ENCODE peak calls at places on chromosomes 7 and 10, in nine cellular contexts. M is transverse colon, P is GM23248, N is MM.1S, I is pancreas, F is suprapubic skin, O is mesendoderm, D is tibial nerve, E is neural progenitor cell. Z is an unnamed sample.

GRCh38 chr10:101130984-101131961 is at the start of gene TLX1:
- DNase-seq in M (no peak), P (peak; percentile 30), N (no peak), I (peak; percentile 66), F (no peak), O (peak; percentile 56), D (no peak), E (peak; percentile 82), Z (no peak)

GRCh38 chr10:117240730-117241529 is at the start of gene SLC18A2:
- DNase-seq in M (no peak), P (no peak), N (no peak), I (no peak), F (no peak), O (no peak), D (no peak), E (peak; percentile 78), Z (no peak)

GRCh38 chr7:150852371-150852905 is at the start of gene AOC1:
- DNase-seq in M (peak; percentile 91), P (no peak), N (no peak), I (no peak), F (no peak), O (no peak), D (no peak), E (no peak), Z (no peak)

GRCh38 chr10:72242675-72243074 is 26.6 kb upstream of the ASCC1 start:
- DNase-seq in M (peak; percentile 39), P (peak; percentile 22), N (no peak), I (peak; percentile 34), F (no peak), O (peak; percentile 69), D (peak; percentile 73), E (no peak), Z (peak; percentile 50)

GRCh38 chr10:130740788-130741785 is 570.4 kb downstream of the TCERG1L start:
- DNase-seq in M (no peak), P (no peak), N (no peak), I (no peak), F (peak; percentile 70), O (no peak), D (no peak), E (no peak), Z (no peak)

GRCh38 chr10:32377458-32378370 is 30.8 kb upstream of the EPC1 start:
- DNase-seq in M (peak; percentile 35), P (peak; percentile 77), N (peak; percentile 41), I (no peak), F (no peak), O (peak; percentile 49), D (peak; percentile 28), E (peak; percentile 7), Z (no peak)

GRCh38 chr7:20153567-20153966 is 63.6 kb downstream of the MACC1 start:
- DNase-seq in M (no peak), P (no peak), N (no peak), I (no peak), F (no peak), O (no peak), D (no peak), E (no peak), Z (no peak)

GRCh38 chr10:78255796-78256638 is 222.4 kb downstream of the RPS24 start:
- DNase-seq in M (peak; percentile 21), P (peak; percentile 99), N (no peak), I (no peak), F (no peak), O (peak; percentile 93), D (peak; percentile 32), E (no peak), Z (no peak)

GRCh38 chr10:86391986-86392722 is 25.6 kb upstream of the GRID1 start:
- DNase-seq in M (no peak), P (no peak), N (no peak), I (no peak), F (no peak), O (no peak), D (no peak), E (no peak), Z (no peak)

GRCh38 chr7:155486783-155487508 is 29.0 kb downstream of the EN2 start:
- DNase-seq in M (no peak), P (no peak), N (no peak), I (no peak), F (no peak), O (no peak), D (no peak), E (no peak), Z (no peak)

GRCh38 chr7:105808703-105809590 is 67.5 kb downstream of the ATXN7L1 start:
- DNase-seq in M (peak; percentile 71), P (peak; percentile 85), N (peak; percentile 89), I (no peak), F (no peak), O (no peak), D (no peak), E (no peak), Z (no peak)

GRCh38 chr10:80462986-80463741 is 9.1 kb downstream of the TSPAN14 start:
- DNase-seq in M (no peak), P (peak; percentile 73), N (no peak), I (no peak), F (no peak), O (no peak), D (no peak), E (no peak), Z (no peak)

GRCh38 chr10:89076120-89076519 is 85.5 kb downstream of the FAS start:
- DNase-seq in M (no peak), P (no peak), N (no peak), I (no peak), F (no peak), O (no peak), D (no peak), E (no peak), Z (no peak)

GRCh38 chr7:23473848-23474097 is 3.5 kb upstream of the IGF2BP3 start:
- DNase-seq in M (no peak), P (no peak), N (no peak), I (no peak), F (no peak), O (peak; percentile 71), D (no peak), E (peak; percentile 76), Z (no peak)

GRCh38 chr7:139635521-139636240 is 112.2 kb downstream of the CLEC2L start:
- DNase-seq in M (no peak), P (no peak), N (no peak), I (no peak), F (no peak), O (no peak), D (no peak), E (peak; percentile 76), Z (no peak)

DNA sequence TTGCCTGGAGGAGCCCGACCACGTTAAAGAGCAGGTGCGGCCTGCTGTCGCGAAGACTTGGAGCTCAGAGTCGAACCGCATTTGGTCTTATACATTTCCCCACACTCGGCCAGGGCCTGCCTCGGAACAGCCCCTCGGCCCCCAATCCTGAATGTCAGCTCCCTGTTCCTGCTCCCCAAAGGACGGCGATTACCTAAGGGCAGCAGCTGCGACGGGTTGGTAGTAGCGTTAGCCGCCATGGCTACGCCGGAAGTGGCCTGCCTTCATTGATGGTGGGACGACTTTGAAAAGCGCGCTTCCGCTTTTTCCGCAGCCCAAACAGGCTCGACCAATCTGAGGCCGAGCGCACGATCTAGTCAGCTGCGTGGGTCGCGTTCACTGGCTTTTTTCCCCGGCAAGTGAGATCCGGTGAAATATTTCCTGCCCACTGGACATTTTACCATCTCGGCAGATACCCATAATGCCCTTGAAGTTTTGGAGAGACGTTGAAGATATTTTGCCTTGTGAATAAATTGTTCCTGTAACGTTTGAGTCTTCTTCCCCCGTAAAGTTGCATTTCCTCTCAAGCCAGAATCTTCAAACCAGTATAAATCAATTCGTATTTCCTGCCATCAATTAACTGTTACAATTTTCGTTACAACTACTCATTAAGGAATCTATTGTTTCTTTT is at the start of gene LSM5:
- DNase-seq in M (peak; percentile 93), P (peak; percentile 99), N (peak; percentile 95), I (peak; percentile 83), F (peak; percentile 96), O (peak; percentile 96), D (peak; percentile 86), E (peak; percentile 91), Z (peak; percentile 93)
- H3K27ac ChIP-seq in M (peak within 1 kb of the TSS; percentile 92), P (peak within 1 kb of the TSS; percentile 75), N (peak within 1 kb of the TSS; percentile 67), I (peak within 1 kb of the TSS; percentile 71), F (peak within 1 kb of the TSS; percentile 87), O (peak within 1 kb of the TSS; percentile 55), D (peak within 1 kb of the TSS; percentile 93), E (no peak within 1 kb of the TSS), Z (peak within 1 kb of the TSS; percentile 95)

GRCh38 chr10:96835826-96836365 is 3.8 kb downstream of the LCOR start:
- DNase-seq in M (no peak), P (peak; percentile 42), N (peak; percentile 14), I (no peak), F (no peak), O (no peak), D (no peak), E (no peak), Z (no peak)

GRCh38 chr10:96840841-96841518 is 8.9 kb downstream of the LCOR start:
- DNase-seq in M (no peak), P (no peak), N (no peak), I (no peak), F (no peak), O (peak; percentile 77), D (no peak), E (no peak), Z (no peak)

GRCh38 chr10:96834121-96834520 is 2.0 kb downstream of the LCOR start:
- DNase-seq in M (no peak), P (peak; percentile 36), N (no peak), I (no peak), F (no peak), O (no peak), D (no peak), E (no peak), Z (no peak)

GRCh38 chr10:96842896-96843723 is 11.0 kb downstream of the LCOR start:
- DNase-seq in M (no peak), P (no peak), N (no peak), I (no peak), F (no peak), O (peak; percentile 55), D (no peak), E (no peak), Z (no peak)

GRCh38 chr10:96838529-96838928 is 6.4 kb downstream of the LCOR start:
- DNase-seq in M (no peak), P (no peak), N (no peak), I (no peak), F (no peak), O (no peak), D (no peak), E (no peak), Z (no peak)
- H3K4me1 ChIP-seq in M (peaks cover 30% of the 10 kb centered on the region), P (peaks cover 34% of the 10 kb centered on the region), N (peaks cover 19% of the 10 kb centered on the region), I (peaks cover 53% of the 10 kb centered on the region), F (peaks cover 31% of the 10 kb centered on the region), O (no peaks in the 10 kb centered on the region), D (peaks cover 37% of the 10 kb centered on the region), E (peaks cover 17% of the 10 kb centered on the region), Z (peaks cover 82% of the 10 kb centered on the region)

GRCh38 chr10:97490592-97490991 is 7.6 kb downstream of the MMS19 start:
- DNase-seq in M (no peak), P (peak; percentile 21), N (no peak), I (no peak), F (no peak), O (no peak), D (no peak), E (no peak), Z (no peak)
- H3K27ac ChIP-seq in M (no peak overlapping the region), P (no peak overlapping the region), N (no peak overlapping the region), I (no peak overlapping the region), F (no peak overlapping the region), O (no peak overlapping the region), D (peak overlapping the region; percentile 39), E (no peak overlapping the region), Z (no peak overlapping the region)

DNA sequence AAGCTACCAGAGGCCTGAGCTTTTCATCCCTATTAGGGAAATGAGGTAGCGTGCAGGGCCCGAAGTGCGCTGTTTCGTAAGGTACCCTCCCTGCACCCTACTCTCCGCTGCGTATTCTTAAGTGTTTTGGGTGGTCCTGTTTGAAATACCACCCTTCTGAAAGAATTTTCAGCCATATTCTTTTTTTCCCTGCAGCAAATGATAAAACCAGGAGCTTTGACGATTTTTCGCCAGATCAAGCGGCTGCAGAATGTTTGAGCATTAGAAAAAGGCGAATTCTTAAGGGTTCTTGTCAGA is 1.2 kb downstream of the RSBN1L start:
- DNase-seq in M (peak; percentile 62), P (peak; percentile 82), N (peak; percentile 36), I (no peak), F (no peak), O (no peak), D (no peak), E (no peak), Z (no peak)
- H3K4me1 ChIP-seq in M (peaks cover 31% of the 10 kb centered on the region), P (peaks cover 30% of the 10 kb centered on the region), N (no peaks in the 10 kb centered on the region), I (peaks cover 38% of the 10 kb centered on the region), F (peaks cover 53% of the 10 kb centered on the region), O (no peaks in the 10 kb centered on the region), D (peaks cover 34% of the 10 kb centered on the region), E (peaks cover 26% of the 10 kb centered on the region), Z (peaks cover 17% of the 10 kb centered on the region)

Z was measured in heart right ventricle.